ENCODE peak calls at places on chromosomes 16 and 17, in five cellular contexts. R, P, Y, F and Q are unnamed samples. For H3K36me3, the result is how much of the 10 kb centered on the place peaks cover.

GRCh38 chr16:19874816-19875546 is 9.7 kb downstream of the GPRC5B start:
- DNase-seq in R (no peak), P (peak), Y (no peak), F (no peak), Q (no peak)

GRCh38 chr17:3447625-3448024 is 14.0 kb upstream of the OR1E2 start:
- DNase-seq in R (no peak), P (no peak), Y (no peak), F (no peak), Q (no peak)

GRCh38 chr17:50872710-50873424 is 6.7 kb upstream of the TOB1 start:
- DNase-seq in R (no peak), P (no peak), Y (peak), F (peak), Q (no peak)

GRCh38 chr16:80694950-80695471 is 109.4 kb downstream of the CDYL2 start:
- DNase-seq in R (no peak), P (no peak), Y (no peak), F (no peak), Q (no peak)

GRCh38 chr17:31926100-31926729 is 10.6 kb upstream of the SUZ12 start:
- DNase-seq in R (no peak), P (no peak), Y (no peak), F (no peak), Q (no peak)

GRCh38 chr16:50974438-50975036 is 176.5 kb downstream of the SALL1 start:
- DNase-seq in R (no peak), P (no peak), Y (peak), F (no peak), Q (no peak)

GRCh38 chr17:20989991-20990855 is 52.6 kb downstream of the USP22 start:
- DNase-seq in R (no peak), P (no peak), Y (no peak), F (no peak), Q (no peak)

GRCh38 chr17:78924481-78925151 is 571 bp downstream of the TIMP2 start:
- DNase-seq in R (no peak), P (peak), Y (no peak), F (no peak), Q (no peak)

GRCh38 chr16:58515871-58516767 is 802 bp downstream of the SETD6 start:
- DNase-seq in R (no peak), P (peak), Y (peak), F (peak), Q (no peak)

GRCh38 chr17:51200295-51200694 is 34.1 kb downstream of the NME2 start:
- DNase-seq in R (no peak), P (no peak), Y (no peak), F (no peak), Q (no peak)

GRCh38 chr17:63438092-63439051 is 7.7 kb downstream of the CYB561 start:
- DNase-seq in R (no peak), P (no peak), Y (no peak), F (no peak), Q (no peak)

GRCh38 chr16:66167564-66168291 is 198.8 kb upstream of the CDH5 start:
- DNase-seq in R (no peak), P (no peak), Y (no peak), F (no peak), Q (peak)

GRCh38 chr16:15856901-15857778 is at the start of gene MYH11:
- DNase-seq in R (peak), P (no peak), Y (no peak), F (no peak), Q (peak)

GRCh38 chr17:47837401-47838039 is 3.6 kb downstream of the SCRN2 start:
- DNase-seq in R (no peak), P (no peak), Y (no peak), F (no peak), Q (peak)

GRCh38 chr17:33523577-33523981 is 230.5 kb upstream of the ASIC2 start:
- DNase-seq in R (peak), P (no peak), Y (no peak), F (no peak), Q (peak)

GRCh38 chr17:81427446-81428120 is 32.3 kb downstream of the BAHCC1 start:
- DNase-seq in R (no peak), P (peak), Y (peak), F (no peak), Q (no peak)

GRCh38 chr16:67407176-67407787 is 9.0 kb downstream of the ZDHHC1 start:
- DNase-seq in R (no peak), P (no peak), Y (no peak), F (no peak), Q (no peak)

GRCh38 chr16:24736758-24737157 is 7.3 kb downstream of the TNRC6A start:
- DNase-seq in R (peak), P (no peak), Y (no peak), F (no peak), Q (peak)

GRCh38 chr17:73632513-73632912 is 11.7 kb downstream of the SDK2 start:
- DNase-seq in R (no peak), P (no peak), Y (no peak), F (no peak), Q (no peak)

GRCh38 chr17:7144203-7144602 is 29.6 kb upstream of the ASGR2 start:
- DNase-seq in R (no peak), P (no peak), Y (no peak), F (no peak), Q (no peak)

GRCh38 chr17:27290916-27291598 is 2.9 kb upstream of the WSB1 start:
- DNase-seq in R (no peak), P (no peak), Y (no peak), F (no peak), Q (no peak)

GRCh38 chr16:57299009-57299718 is 14.7 kb upstream of the PLLP start:
- DNase-seq in R (peak), P (peak), Y (no peak), F (no peak), Q (no peak)

GRCh38 chr16:75317101-75317522 is 65.7 kb upstream of the BCAR1 start:
- DNase-seq in R (no peak), P (no peak), Y (no peak), F (no peak), Q (peak)

GRCh38 chr17:78045316-78045715 is 83.2 kb downstream of the TMC6 start:
- DNase-seq in R (no peak), P (no peak), Y (no peak), F (no peak), Q (no peak)

GRCh38 chr17:9389116-9389515 is 186.5 kb downstream of the STX8 start:
- DNase-seq in R (no peak), P (no peak), Y (no peak), F (no peak), Q (no peak)

GRCh38 chr16:68272501-68273209 is 8.3 kb downstream of the SLC7A6 start:
- DNase-seq in R (no peak), P (peak), Y (peak), F (peak), Q (no peak)

GRCh38 chr17:80380068-80381061 is 34.6 kb upstream of the ENDOV start:
- DNase-seq in R (no peak), P (no peak), Y (no peak), F (no peak), Q (no peak)
- H3K36me3 ChIP-seq in R (under half), P (half or more), Y (half or more), F (half or more), Q (under half)

DNA sequence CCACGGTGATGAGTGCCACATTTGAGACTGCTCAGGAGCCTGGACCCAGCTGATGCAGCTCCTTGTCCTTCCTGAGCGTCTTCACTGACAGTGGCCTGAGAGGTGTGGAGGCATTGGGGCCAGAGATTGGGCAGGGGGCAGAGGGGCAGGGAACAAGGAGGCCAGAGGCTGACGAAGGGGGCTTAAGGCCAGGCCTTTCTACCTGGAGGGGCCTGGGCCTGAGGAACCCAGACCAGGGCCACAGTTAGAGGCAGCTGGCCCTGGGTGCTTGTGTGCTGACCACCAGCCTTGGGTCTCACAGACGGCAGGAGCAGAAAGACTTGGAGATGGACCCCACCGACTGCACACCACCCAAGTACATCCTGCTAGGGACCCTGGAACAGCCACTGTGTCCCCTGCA is 168.2 kb upstream of the ZNF267 start:
- DNase-seq in R (no peak), P (no peak), Y (no peak), F (no peak), Q (no peak)
- H3K36me3 ChIP-seq in R (under half), P (half or more), Y (under half), F (under half), Q (under half)

DNA sequence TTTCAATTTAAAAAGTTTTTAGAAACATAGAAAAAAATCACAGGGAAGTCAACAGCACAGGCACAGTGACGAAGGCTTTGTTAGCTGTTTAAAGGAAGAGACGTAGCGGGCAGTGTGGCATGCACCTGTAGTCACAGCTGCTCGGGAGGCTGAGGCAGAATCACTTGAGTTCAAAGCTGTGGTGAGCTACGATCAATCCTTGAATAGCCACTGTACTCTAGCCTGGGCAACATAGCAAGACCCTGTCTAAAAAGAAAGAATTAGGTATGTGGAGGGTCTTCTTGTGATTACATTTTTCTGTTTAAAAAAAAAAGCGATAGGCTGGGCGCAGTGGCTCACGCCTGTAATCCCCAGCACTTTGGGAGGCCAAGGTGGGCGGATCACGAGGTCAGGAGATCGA is 50.1 kb downstream of the FOXK2 start:
- DNase-seq in R (no peak), P (no peak), Y (no peak), F (no peak), Q (no peak)
- H3K36me3 ChIP-seq in R (under half), P (half or more), Y (under half), F (under half), Q (under half)

DNA sequence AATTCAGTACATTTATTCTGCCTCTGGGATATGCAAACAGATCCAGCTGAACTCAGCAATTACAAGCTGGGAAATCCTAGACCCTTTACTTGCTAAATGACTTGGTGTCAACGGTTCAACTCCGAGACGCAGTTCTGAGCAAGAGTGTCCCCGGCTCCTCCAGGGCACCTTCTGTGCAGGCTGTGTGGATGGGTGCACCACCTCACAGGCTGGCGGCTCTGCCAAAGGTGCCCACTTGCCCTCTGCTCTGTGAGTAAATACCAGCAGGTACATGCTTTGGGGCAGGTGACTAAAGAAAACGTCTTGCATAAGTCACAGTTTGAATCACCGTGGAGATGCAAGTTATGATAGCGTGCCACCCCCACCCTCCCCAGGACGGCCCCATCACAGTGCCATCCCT is 23.3 kb downstream of the MAP1LC3B start:
- DNase-seq in R (no peak), P (no peak), Y (no peak), F (no peak), Q (no peak)
- H3K36me3 ChIP-seq in R (under half), P (half or more), Y (under half), F (under half), Q (under half)

GRCh38 chr17:35645923-35646322 is 58.8 kb downstream of the AP2B1 start:
- DNase-seq in R (no peak), P (no peak), Y (no peak), F (no peak), Q (no peak)

DNA sequence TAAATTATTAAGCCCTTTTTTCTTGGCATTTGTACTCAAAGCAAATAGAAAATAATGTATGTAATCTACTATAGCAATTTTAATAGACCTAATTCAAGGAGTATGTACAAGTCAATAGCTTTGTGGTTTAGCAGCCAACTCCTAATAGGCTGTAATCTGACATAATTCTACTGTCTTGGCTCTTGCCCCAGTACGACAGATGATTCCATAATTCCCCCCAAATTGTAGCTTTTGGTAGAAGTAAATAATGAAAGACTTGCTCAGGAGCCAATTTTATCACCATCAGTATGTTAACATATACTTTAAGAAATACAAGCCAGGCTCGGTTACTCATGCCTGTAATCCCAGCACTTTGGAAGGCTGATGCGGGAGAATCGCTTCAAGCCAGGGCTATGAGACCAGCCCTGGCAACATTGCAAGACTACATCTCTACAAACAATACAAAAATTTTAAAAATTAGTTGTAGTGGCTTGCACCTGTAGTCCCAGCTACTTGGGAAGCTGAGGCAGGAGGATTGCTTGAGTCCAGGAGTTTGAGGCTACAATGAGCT is 53.9 kb downstream of the AP2B1 start:
- DNase-seq in R (no peak), P (no peak), Y (no peak), F (no peak), Q (no peak)
- H3K36me3 ChIP-seq in R (under half), P (half or more), Y (under half), F (under half), Q (under half)

DNA sequence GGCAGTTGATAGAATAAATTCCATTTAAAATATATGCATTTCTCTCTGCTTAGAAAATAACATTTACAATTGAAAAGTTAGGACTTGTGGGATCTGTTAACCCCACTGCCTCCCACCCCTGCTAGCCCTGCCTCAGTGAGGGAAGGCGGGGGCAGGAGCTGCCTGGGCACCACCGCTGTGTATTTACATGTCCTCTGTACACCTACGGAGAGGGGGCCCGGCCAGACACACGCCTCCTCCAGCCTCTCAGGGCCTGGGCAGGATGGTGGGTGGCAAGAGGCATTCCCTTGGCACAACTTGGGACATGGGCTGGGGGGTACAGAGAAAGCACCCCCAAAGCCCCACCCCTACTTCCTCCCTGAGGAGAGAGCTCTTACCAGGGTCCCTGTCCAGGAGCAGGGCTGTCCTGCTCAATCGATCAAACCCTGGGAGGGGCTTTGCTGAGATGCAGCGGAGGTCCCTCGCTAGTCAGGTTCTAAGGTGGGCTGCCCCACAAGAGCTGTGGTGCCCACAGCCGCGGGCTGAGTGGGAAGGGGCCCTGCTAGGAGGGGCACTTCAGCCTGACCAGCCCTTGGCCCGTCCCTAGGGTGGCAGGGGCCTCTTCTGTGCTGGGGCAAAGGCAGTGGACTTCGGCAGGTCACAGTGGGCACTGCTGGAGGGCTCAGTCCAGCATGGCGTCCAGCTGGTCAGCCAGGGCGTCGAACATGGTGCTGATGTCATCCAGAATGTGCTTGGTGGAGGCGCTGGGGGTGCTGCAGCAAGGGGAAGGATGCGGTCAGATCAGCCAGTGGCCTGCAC is 14.7 kb downstream of the CASKIN2 start:
- DNase-seq in R (no peak), P (no peak), Y (no peak), F (no peak), Q (no peak)
- H3K36me3 ChIP-seq in R (under half), P (half or more), Y (under half), F (under half), Q (under half)

GRCh38 chr16:11779074-11779473 is 18.0 kb downstream of the ZC3H7A start:
- DNase-seq in R (no peak), P (no peak), Y (no peak), F (no peak), Q (no peak)

GRCh38 chr16:11780988-11781680 is 15.9 kb downstream of the ZC3H7A start:
- DNase-seq in R (no peak), P (no peak), Y (no peak), F (no peak), Q (no peak)

GRCh38 chr16:11783319-11784047 is 13.6 kb downstream of the ZC3H7A start:
- DNase-seq in R (no peak), P (no peak), Y (no peak), F (peak), Q (no peak)

GRCh38 chr16:11784048-11784780 is 12.8 kb downstream of the ZC3H7A start:
- DNase-seq in R (no peak), P (no peak), Y (no peak), F (no peak), Q (no peak)

DNA sequence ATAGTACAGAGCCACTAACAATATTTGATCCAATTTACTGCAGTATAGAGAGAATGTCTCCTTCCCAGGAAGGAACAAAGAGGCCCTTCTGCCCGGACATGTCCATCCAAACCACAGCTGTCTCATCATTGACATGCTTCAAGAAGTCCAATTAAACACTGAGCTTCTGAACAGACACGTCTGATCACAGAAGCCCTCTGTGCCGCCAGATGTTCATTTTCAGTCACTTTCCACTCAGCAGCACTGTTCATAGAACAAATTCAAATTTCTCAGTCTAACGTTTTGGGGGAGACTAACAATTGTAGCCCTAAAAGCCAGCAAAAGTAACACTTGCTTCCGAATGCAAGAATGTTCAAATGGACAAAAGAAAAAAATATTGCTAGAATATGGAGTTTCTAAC is 15.3 kb downstream of the ZC3H7A start:
- DNase-seq in R (no peak), P (no peak), Y (no peak), F (no peak), Q (no peak)
- H3K36me3 ChIP-seq in R (under half), P (under half), Y (under half), F (under half), Q (under half)